ENCODE peak calls at places on chromosomes 7 and 10, in eight cellular contexts. W is H9, D is foreskin fibroblast, O is left ventricle myocardium inferior, V is cardiac fibroblast, G is pancreas, I is endothelial cell, U is CD14-positive monocyte. Y is an unnamed sample.

GRCh38 chr10:108104697-108105096 is 940.2 kb upstream of the SORCS1 start:
- DNase-seq in W (no peak), D (no peak), O (no peak), V (no peak), G (no peak), I (no peak), U (no peak), Y (no peak)

GRCh38 chr7:130277763-130278643 is 11.3 kb downstream of the CPA2 start:
- DNase-seq in W (peak; percentile 67), D (peak; percentile 68), O (peak; percentile 39), V (peak; percentile 78), G (peak; percentile 70), I (peak; percentile 60), U (no peak), Y (no peak)

GRCh38 chr10:46245381-46245900 is 41.4 kb upstream of the ANTXRL start:
- DNase-seq in W (peak; percentile 16), D (no peak), O (no peak), V (no peak), G (no peak), I (no peak), U (no peak), Y (no peak)

GRCh38 chr7:3301831-3302618 is 973 bp downstream of the SDK1 start:
- DNase-seq in W (peak; percentile 40), D (peak; percentile 23), O (no peak), V (peak; percentile 34), G (peak; percentile 26), I (peak; percentile 26), U (no peak), Y (no peak)

GRCh38 chr10:95247200-95247880 is 43.5 kb downstream of the PDLIM1 start:
- DNase-seq in W (no peak), D (peak; percentile 73), O (no peak), V (peak; percentile 81), G (no peak), I (no peak), U (no peak), Y (no peak)

GRCh38 chr7:11757153-11757552 is 74.8 kb downstream of the THSD7A start:
- DNase-seq in W (no peak), D (no peak), O (no peak), V (no peak), G (no peak), I (no peak), U (no peak), Y (no peak)

GRCh38 chr7:50281680-50282445 is 22.7 kb upstream of the IKZF1 start:
- DNase-seq in W (no peak), D (no peak), O (peak; percentile 26), V (no peak), G (no peak), I (no peak), U (no peak), Y (peak; percentile 51)

GRCh38 chr7:4702961-4703512 is 20.9 kb downstream of the FOXK1 start:
- DNase-seq in W (peak; percentile 45), D (no peak), O (peak; percentile 54), V (peak; percentile 40), G (no peak), I (no peak), U (peak; percentile 27), Y (no peak)

GRCh38 chr10:62075912-62076311 is 174.4 kb downstream of the ARID5B start:
- DNase-seq in W (no peak), D (peak; percentile 38), O (no peak), V (no peak), G (no peak), I (no peak), U (no peak), Y (no peak)

GRCh38 chr7:136023134-136023869 is 46.1 kb upstream of the MTPN start:
- DNase-seq in W (no peak), D (no peak), O (no peak), V (no peak), G (no peak), I (no peak), U (no peak), Y (no peak)

GRCh38 chr7:152076324-152076821 is 50.9 kb downstream of the GALNT11 start:
- DNase-seq in W (peak; percentile 67), D (no peak), O (no peak), V (peak; percentile 31), G (peak; percentile 61), I (peak; percentile 58), U (no peak), Y (no peak)

GRCh38 chr10:79582096-79582495 is 21.9 kb upstream of the SFTPA2 start:
- DNase-seq in W (no peak), D (no peak), O (no peak), V (no peak), G (no peak), I (no peak), U (no peak), Y (no peak)

GRCh38 chr7:74454059-74454947 is 597 bp downstream of the GTF2IRD1 start:
- DNase-seq in W (no peak), D (no peak), O (no peak), V (no peak), G (peak; percentile 42), I (peak; percentile 31), U (no peak), Y (no peak)

GRCh38 chr10:102620615-102621417 is 23.5 kb upstream of the TRIM8 start:
- DNase-seq in W (no peak), D (no peak), O (peak; percentile 57), V (no peak), G (no peak), I (no peak), U (no peak), Y (no peak)

DNA sequence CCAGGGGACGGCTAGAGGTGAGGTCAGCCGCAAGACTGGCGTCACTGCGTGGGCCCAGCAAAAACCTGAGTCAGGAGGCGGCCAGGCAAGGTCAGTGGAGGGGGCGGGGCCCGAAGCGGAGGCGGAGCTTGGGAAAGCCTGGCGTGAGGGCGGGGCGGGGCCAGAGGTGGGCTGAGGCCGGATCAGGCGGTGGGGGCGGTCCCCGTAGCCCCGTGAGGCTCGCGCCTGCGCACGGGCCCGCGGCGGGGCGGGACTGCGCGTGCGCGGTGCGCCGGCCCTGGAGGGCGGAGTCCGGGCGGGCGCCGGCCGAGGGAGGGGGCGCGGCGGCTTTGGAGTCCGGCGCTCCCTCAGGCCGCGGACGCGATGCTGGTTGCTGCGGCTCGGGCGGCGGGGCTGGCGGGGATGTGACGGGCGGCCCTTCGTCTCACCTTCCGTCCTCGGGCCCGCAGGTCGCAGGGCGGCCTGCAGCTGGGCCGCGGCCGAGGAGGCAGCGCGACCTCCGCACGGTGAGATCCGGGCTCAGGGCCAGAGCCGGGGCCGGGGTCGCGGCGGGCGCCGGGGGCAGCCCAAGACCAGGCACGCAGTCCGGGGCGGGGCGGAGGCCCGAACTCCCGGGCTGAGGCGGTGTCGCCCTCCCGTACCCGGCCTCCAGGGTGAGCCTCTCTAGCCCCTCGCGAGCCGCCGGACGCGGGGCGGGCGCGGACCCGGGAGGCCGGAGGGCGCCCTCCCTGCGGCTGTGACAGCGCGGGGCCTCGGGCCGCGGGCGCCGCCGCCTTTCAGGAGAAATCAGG is at the start of gene CCSER2:
- DNase-seq in W (peak; percentile 98), D (peak; percentile 95), O (peak; percentile 98), V (peak; percentile 97), G (peak; percentile 97), I (peak; percentile 99), U (peak; percentile 99), Y (peak; percentile 99)
- TF ChIP-seq CTCF in W (peak; percentile 23), D (no peak), O (peak; percentile 36), V (no peak), G (no peak), I (no peak), U (no peak), Y (no peak)

GRCh38 chr10:14878266-14879054 is at the start of gene SUV39H2:
- DNase-seq in W (peak; percentile 96), D (peak; percentile 95), O (peak; percentile 95), V (peak; percentile 94), G (peak; percentile 94), I (peak; percentile 98), U (peak; percentile 91), Y (peak; percentile 100)
- TF ChIP-seq CTCF in W (no peak), D (no peak), O (peak; percentile 13), V (no peak), G (no peak), I (no peak), U (no peak), Y (no peak)

DNA sequence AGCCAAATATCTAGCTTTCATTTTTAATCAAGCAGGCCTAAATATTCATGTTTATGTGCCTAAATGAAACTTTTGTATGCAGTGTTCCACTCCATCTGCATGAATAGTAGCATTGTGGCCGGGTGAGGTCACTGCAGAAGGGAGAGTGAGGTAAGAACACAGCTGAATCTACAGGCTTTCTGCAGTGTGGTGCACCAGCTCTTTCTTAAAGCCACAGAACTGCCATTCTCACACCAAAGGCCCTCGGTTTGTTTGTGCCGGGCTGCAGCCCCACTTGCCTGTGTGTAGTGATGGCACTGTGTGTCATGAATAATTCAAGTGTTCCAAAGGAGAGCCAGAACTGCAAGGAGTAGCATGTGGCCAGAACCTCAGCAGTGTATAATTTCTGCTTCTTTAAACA is 204.1 kb downstream of the TRIL start:
- DNase-seq in W (no peak), D (peak; percentile 61), O (no peak), V (peak; percentile 54), G (no peak), I (no peak), U (no peak), Y (peak; percentile 36)
- TF ChIP-seq CTCF in W (peak; percentile 15), D (no peak), O (no peak), V (no peak), G (no peak), I (no peak), U (no peak), Y (no peak)

GRCh38 chr7:104152468-104152867 is 55.3 kb downstream of the ORC5 start:
- DNase-seq in W (no peak), D (no peak), O (no peak), V (no peak), G (no peak), I (no peak), U (no peak), Y (no peak)

GRCh38 chr7:104153287-104153686 is 54.5 kb downstream of the ORC5 start:
- DNase-seq in W (no peak), D (no peak), O (no peak), V (no peak), G (no peak), I (no peak), U (no peak), Y (no peak)

GRCh38 chr7:104160375-104160774 is 47.4 kb downstream of the ORC5 start:
- DNase-seq in W (no peak), D (no peak), O (no peak), V (peak; percentile 49), G (no peak), I (no peak), U (no peak), Y (no peak)

GRCh38 chr7:104161244-104161643 is 46.6 kb downstream of the ORC5 start:
- DNase-seq in W (no peak), D (no peak), O (no peak), V (no peak), G (no peak), I (no peak), U (no peak), Y (no peak)

GRCh38 chr7:104156842-104157277 is 51.0 kb downstream of the ORC5 start:
- DNase-seq in W (no peak), D (no peak), O (no peak), V (peak; percentile 63), G (no peak), I (no peak), U (no peak), Y (no peak)
- TF ChIP-seq CTCF in W (peak; percentile 82), D (peak; percentile 66), O (peak; percentile 60), V (peak; percentile 68), G (peak; percentile 36), I (peak; percentile 69), U (peak; percentile 25), Y (peak; percentile 50)

Y was measured in GM13976.